ENCODE peak calls at places on chromosomes 13 and 19, in five cellular contexts. C, W, I, K and Z are unnamed samples.
A peak's percentile ranks its signal among the peaks of the same experiment; 100 is the strongest.

GRCh38 chr19:46841458-46842083 is 9.1 kb downstream of the AP2S1 start:
- DNase-seq in C (peak; percentile 58), W (no peak), I (peak; percentile 82), K (no peak), Z (peak; percentile 68)

GRCh38 chr13:29428310-29428991 is 167.0 kb downstream of the SLC7A1 start:
- DNase-seq in C (no peak), W (peak; percentile 88), I (peak; percentile 14), K (no peak), Z (peak; percentile 28)

GRCh38 chr19:29467824-29468401 is 57.9 kb upstream of the VSTM2B start:
- DNase-seq in C (peak; percentile 49), W (peak; percentile 71), I (peak; percentile 28), K (no peak), Z (no peak)

GRCh38 chr19:8363803-8364771 is at the start of gene ANGPTL4:
- DNase-seq in C (no peak), W (peak; percentile 64), I (peak; percentile 89), K (no peak), Z (peak; percentile 75)

GRCh38 chr19:3506384-3507340 is 551 bp downstream of the FZR1 start:
- DNase-seq in C (no peak), W (no peak), I (peak; percentile 20), K (no peak), Z (no peak)

GRCh38 chr19:485583-486236 is 10.6 kb upstream of the MADCAM1 start:
- DNase-seq in C (peak; percentile 83), W (no peak), I (peak; percentile 67), K (no peak), Z (peak; percentile 57)

GRCh38 chr19:13982773-13983172 is 23.3 kb downstream of the RFX1 start:
- DNase-seq in C (no peak), W (no peak), I (no peak), K (no peak), Z (no peak)

GRCh38 chr19:39677931-39678889 is 22.5 kb downstream of the LGALS16 start:
- DNase-seq in C (peak; percentile 45), W (no peak), I (peak; percentile 5), K (no peak), Z (no peak)